ENCODE peak calls at places on chromosome 20, in five cellular contexts. K is SK-N-SH; E is heart right ventricle; X is activated T-helper 1 cell treated with anti-CD3 and anti-CD28 coated beads, Interleukin-12 subunit alpha, Interleukin-12 subunit beta, Interleukin-2, Interleukin-4 antibody, amounts not matched to agents 30 ng/mL and 10 ng/mL and 1 ng/mL, durations not matched to agents 14 hours and 24 hours and 36 hours; B is ELR. W is an unnamed sample.

GRCh38 chr20:62816879-62817873 is at the start of gene COL9A3:
- DNase-seq in E (no peak), B (no peak), K (peak), X (no peak), W (peak)

GRCh38 chr20:13458860-13459451 is 179.8 kb downstream of the TASP1 start:
- DNase-seq in K (peak), X (no peak), B (peak), E (no peak), W (peak)

GRCh38 chr20:59723607-59724456 is 119.5 kb downstream of the PHACTR3 start:
- DNase-seq in X (no peak), K (no peak), B (no peak), E (no peak), W (no peak)

GRCh38 chr20:13819885-13820645 is 35.2 kb downstream of the NDUFAF5 start:
- DNase-seq in X (no peak), K (peak), E (peak), B (peak), W (no peak)

GRCh38 chr20:62025832-62026563 is 39.7 kb downstream of the TAF4 start:
- DNase-seq in B (peak), E (peak), K (peak), X (no peak), W (no peak)

GRCh38 chr20:4300921-4301320 is 285.6 kb upstream of the RNF24 start:
- DNase-seq in X (no peak), E (no peak), K (no peak), B (no peak), W (no peak)

GRCh38 chr20:58708246-58708931 is 15.8 kb downstream of the NPEPL1 start:
- DNase-seq in B (no peak), K (peak), E (no peak), X (no peak), W (peak)

GRCh38 chr20:18405826-18406225 is 61.0 kb downstream of the DZANK1 start:
- DNase-seq in E (no peak), B (no peak), K (no peak), X (no peak), W (no peak)

GRCh38 chr20:46575794-46576495 is 25.5 kb upstream of the OCSTAMP start:
- DNase-seq in E (no peak), X (no peak), K (no peak), B (no peak), W (no peak)

GRCh38 chr20:13028001-13028400 is 19.2 kb downstream of the SPTLC3 start:
- DNase-seq in X (no peak), B (peak), E (no peak), K (no peak), W (no peak)

GRCh38 chr20:38256021-38256420 is 4.5 kb downstream of the KIAA1755 start:
- DNase-seq in K (no peak), X (no peak), B (no peak), E (no peak), W (no peak)

GRCh38 chr20:58086763-58087566 is 141.5 kb downstream of the ANKRD60 start:
- DNase-seq in E (peak), K (peak), X (no peak), B (peak), W (peak)

GRCh38 chr20:46545077-46545826 is 5.2 kb downstream of the OCSTAMP start:
- DNase-seq in B (peak), E (no peak), X (peak), K (no peak), W (no peak)

GRCh38 chr20:4053516-4053919 is 38.2 kb upstream of the RNF24 start:
- DNase-seq in E (no peak), B (peak), X (no peak), K (no peak), W (no peak)

GRCh38 chr20:49989234-49990065 is 6.7 kb downstream of the SNAI1 start:
- DNase-seq in K (peak), X (no peak), E (peak), B (peak), W (no peak)

GRCh38 chr20:13139459-13140150 is 81.5 kb upstream of the ISM1 start:
- DNase-seq in B (peak), K (no peak), X (no peak), E (no peak), W (no peak)

GRCh38 chr20:46388201-46388836 is 18.1 kb downstream of the ELMO2 start:
- DNase-seq in E (no peak), X (no peak), K (no peak), B (no peak), W (no peak)

GRCh38 chr20:52383995-52384621 is 192.5 kb upstream of the ZFP64 start:
- DNase-seq in K (no peak), X (no peak), B (no peak), E (no peak), W (no peak)

GRCh38 chr20:5991623-5992441 is 41.4 kb downstream of the MCM8 start:
- DNase-seq in B (peak), K (no peak), X (no peak), E (no peak), W (no peak)

GRCh38 chr20:49813305-49813974 is 812 bp downstream of the SLC9A8 start:
- DNase-seq in E (no peak), B (no peak), K (no peak), X (no peak), W (no peak)

GRCh38 chr20:63749597-63750508 is 10.3 kb downstream of the SLC2A4RG start:
- DNase-seq in X (no peak), E (no peak), B (no peak), K (peak), W (peak)

GRCh38 chr20:37379967-37380828 is 34.3 kb downstream of the SRC start:
- DNase-seq in K (peak), X (no peak), B (peak), E (no peak), W (no peak)

GRCh38 chr20:49297605-49298530 is 20.0 kb upstream of the ZNFX1 start:
- DNase-seq in X (no peak), K (no peak), B (no peak), E (no peak), W (no peak)

GRCh38 chr20:17610566-17611289 is 40.9 kb downstream of the DSTN start:
- DNase-seq in X (peak), E (no peak), K (peak), B (no peak), W (peak)

GRCh38 chr20:571754-572331 is 28.3 kb upstream of the CSNK2A1 start:
- DNase-seq in E (peak), X (no peak), K (peak), B (no peak), W (peak)

GRCh38 chr20:25987073-25987927 is 290.6 kb upstream of the ZNF337 start:
- DNase-seq in K (peak), X (peak), B (no peak), E (peak), W (peak)

GRCh38 chr20:58886546-58886945 is 34.0 kb downstream of the GNAS start:
- DNase-seq in B (no peak), E (no peak), K (no peak), X (no peak), W (no peak)